ENCODE peak calls at places on chromosome 20, in nine cellular contexts. U is hepatocyte; Y is T47D; A is NCI-H510A; F is activated CD8-positive, alpha-beta memory T cell treated with anti-CD3 and anti-CD28 coated beads for 48 hours; J is endothelial cell; W is T1000; G is osteocyte; S is activated T-cell treated with anti-CD3 and anti-CD28 coated beads for 4 hours. N is an unnamed sample.

GRCh38 chr20:12798286-12798685 is 210.5 kb upstream of the SPTLC3 start:
- DNase-seq in U (no peak), Y (no peak), A (no peak), F (no peak), J (no peak), W (no peak), G (no peak), S (no peak), N (no peak)

GRCh38 chr20:8365634-8366033 is 233.6 kb downstream of the PLCB1 start:
- DNase-seq in U (no peak), Y (no peak), A (no peak), F (no peak), J (no peak), W (no peak), G (no peak), S (no peak), N (no peak)

GRCh38 chr20:3262566-3262965 is 23.6 kb upstream of the SLC4A11 start:
- DNase-seq in U (no peak), Y (no peak), A (no peak), F (no peak), J (no peak), W (no peak), G (no peak), S (no peak), N (no peak)

GRCh38 chr20:18428490-18429173 is 38.2 kb downstream of the DZANK1 start:
- DNase-seq in U (peak), Y (peak), A (no peak), F (no peak), J (no peak), W (no peak), G (peak), S (no peak), N (no peak)

GRCh38 chr20:48791666-48792071 is 36.1 kb downstream of the PREX1 start:
- DNase-seq in U (no peak), Y (peak), A (no peak), F (no peak), J (no peak), W (no peak), G (no peak), S (no peak), N (no peak)

GRCh38 chr20:2775139-2775538 is 25.3 kb downstream of the CPXM1 start:
- DNase-seq in U (no peak), Y (no peak), A (no peak), F (no peak), J (no peak), W (no peak), G (no peak), S (no peak), N (no peak)

GRCh38 chr20:20253744-20254330 is 114.1 kb upstream of the INSM1 start:
- DNase-seq in U (no peak), Y (no peak), A (no peak), F (no peak), J (no peak), W (no peak), G (no peak), S (no peak), N (no peak)

GRCh38 chr20:18750735-18751134 is 62.8 kb upstream of the SCP2D1 start:
- DNase-seq in U (no peak), Y (no peak), A (peak), F (no peak), J (no peak), W (no peak), G (no peak), S (no peak), N (no peak)

GRCh38 chr20:13141541-13141940 is 79.5 kb upstream of the ISM1 start:
- DNase-seq in U (no peak), Y (no peak), A (no peak), F (no peak), J (no peak), W (no peak), G (no peak), S (no peak), N (no peak)

GRCh38 chr20:17867119-17867518 is 101.5 kb downstream of the SNX5 start:
- DNase-seq in U (no peak), Y (no peak), A (no peak), F (no peak), J (no peak), W (no peak), G (no peak), S (no peak), N (no peak)

GRCh38 chr20:39356913-39357312 is 394.8 kb downstream of the DHX35 start:
- DNase-seq in U (no peak), Y (no peak), A (no peak), F (no peak), J (no peak), W (no peak), G (no peak), S (no peak), N (no peak)

GRCh38 chr20:16001286-16001685 is 572.0 kb downstream of the KIF16B start:
- DNase-seq in U (no peak), Y (no peak), A (no peak), F (no peak), J (no peak), W (no peak), G (no peak), S (no peak), N (no peak)

GRCh38 chr20:49207071-49207470 is 12.1 kb upstream of the DDX27 start:
- DNase-seq in U (no peak), Y (no peak), A (no peak), F (no peak), J (no peak), W (no peak), G (no peak), S (no peak), N (no peak)

GRCh38 chr20:46826343-46826984 is 68.2 kb upstream of the EYA2 start:
- DNase-seq in U (no peak), Y (peak), A (no peak), F (no peak), J (no peak), W (no peak), G (peak), S (no peak), N (no peak)

GRCh38 chr20:2851086-2851485 is 10.5 kb downstream of the VPS16 start:
- DNase-seq in U (no peak), Y (no peak), A (no peak), F (no peak), J (no peak), W (no peak), G (no peak), S (no peak), N (no peak)

GRCh38 chr20:24651973-24652340 is 182.5 kb downstream of the SYNDIG1 start:
- DNase-seq in U (no peak), Y (no peak), A (no peak), F (no peak), J (no peak), W (no peak), G (no peak), S (no peak), N (no peak)

GRCh38 chr20:20609522-20609921 is 102.9 kb downstream of the RALGAPA2 start:
- DNase-seq in U (no peak), Y (no peak), A (no peak), F (no peak), J (no peak), W (no peak), G (no peak), S (no peak), N (no peak)

GRCh38 chr20:49219924-49220831 is 962 bp downstream of the DDX27 start:
- DNase-seq in U (no peak), Y (no peak), A (no peak), F (no peak), J (no peak), W (no peak), G (no peak), S (no peak), N (no peak)

GRCh38 chr20:31712564-31713311 is 9.9 kb downstream of the BCL2L1 start:
- DNase-seq in U (peak), Y (peak), A (no peak), F (no peak), J (no peak), W (peak), G (no peak), S (no peak), N (no peak)

GRCh38 chr20:63641792-63642517 is 11.3 kb downstream of the STMN3 start:
- DNase-seq in U (peak), Y (peak), A (no peak), F (peak), J (peak), W (peak), G (peak), S (peak), N (peak)

GRCh38 chr20:58201616-58202015 is 26.8 kb downstream of the ANKRD60 start:
- DNase-seq in U (no peak), Y (no peak), A (no peak), F (no peak), J (no peak), W (no peak), G (no peak), S (no peak), N (no peak)

GRCh38 chr20:46207031-46207549 is 89.0 kb downstream of the CD40 start:
- DNase-seq in U (no peak), Y (peak), A (no peak), F (no peak), J (no peak), W (no peak), G (no peak), S (no peak), N (no peak)

GRCh38 chr20:53622247-53623114 is 28.8 kb upstream of the ZNF217 start:
- DNase-seq in U (peak), Y (no peak), A (no peak), F (no peak), J (no peak), W (no peak), G (no peak), S (no peak), N (no peak)

GRCh38 chr20:40111282-40111681 is 577.8 kb downstream of the MAFB start:
- DNase-seq in U (no peak), Y (no peak), A (no peak), F (no peak), J (no peak), W (no peak), G (no peak), S (no peak), N (no peak)

GRCh38 chr20:21053002-21053762 is 53.0 kb downstream of the LINC00237 start:
- DNase-seq in U (peak), Y (no peak), A (no peak), F (no peak), J (no peak), W (no peak), G (no peak), S (no peak), N (no peak)

GRCh38 chr20:1184638-1185315 is at the start of gene TMEM74B:
- DNase-seq in U (peak), Y (no peak), A (no peak), F (no peak), J (peak), W (no peak), G (no peak), S (no peak), N (no peak)

GRCh38 chr20:14553774-14554524 is 216.5 kb upstream of the FLRT3 start:
- DNase-seq in U (no peak), Y (no peak), A (no peak), F (no peak), J (no peak), W (no peak), G (no peak), S (no peak), N (no peak)

GRCh38 chr20:3931664-3932063 is 42.5 kb downstream of the PANK2 start:
- DNase-seq in U (no peak), Y (no peak), A (no peak), F (no peak), J (no peak), W (no peak), G (no peak), S (no peak), N (no peak)

GRCh38 chr20:36573798-36574277 is 441 bp downstream of the TGIF2 start:
- DNase-seq in U (no peak), Y (peak), A (no peak), F (no peak), J (peak), W (no peak), G (no peak), S (no peak), N (no peak)

GRCh38 chr20:3111995-3112394 is 27.5 kb upstream of the AVP start:
- DNase-seq in U (no peak), Y (no peak), A (no peak), F (no peak), J (no peak), W (no peak), G (no peak), S (no peak), N (no peak)

GRCh38 chr20:21936720-21937380 is 231.4 kb downstream of the PAX1 start:
- DNase-seq in U (no peak), Y (no peak), A (no peak), F (no peak), J (no peak), W (no peak), G (no peak), S (no peak), N (no peak)

GRCh38 chr20:62175711-62176110 is 7.1 kb upstream of the MTG2 start:
- DNase-seq in U (no peak), Y (no peak), A (no peak), F (no peak), J (no peak), W (no peak), G (no peak), S (no peak), N (no peak)

GRCh38 chr20:58308290-58308679 is 1.2 kb upstream of the RAB22A start:
- DNase-seq in U (no peak), Y (no peak), A (no peak), F (no peak), J (no peak), W (no peak), G (no peak), S (no peak), N (no peak)

N was measured in effector memory CD8-positive, alpha-beta T cell.